ENCODE peak calls at places on chromosomes 7 and 10, in five cellular contexts. C, I, Z, S and B are unnamed samples.

GRCh38 chr10:34681933-34682332 is 133.2 kb downstream of the PARD3 start:
- DNase-seq in C (no peak), I (no peak), Z (no peak), S (no peak), B (no peak)

GRCh38 chr10:50226610-50227009 is 24.7 kb downstream of the ASAH2 start:
- DNase-seq in C (no peak), I (no peak), Z (no peak), S (no peak), B (no peak)

GRCh38 chr10:130470973-130471372 is 334.8 kb downstream of the GLRX3 start:
- DNase-seq in C (no peak), I (no peak), Z (no peak), S (no peak), B (no peak)

GRCh38 chr10:88966785-88967184 is 14.2 kb upstream of the ACTA2 start:
- DNase-seq in C (no peak), I (no peak), Z (no peak), S (no peak), B (no peak)

GRCh38 chr7:101207459-101207858 is 6.6 kb upstream of the MOGAT3 start:
- DNase-seq in C (no peak), I (no peak), Z (no peak), S (no peak), B (no peak)

GRCh38 chr10:58857251-58857650 is 319.2 kb upstream of the PHYHIPL start:
- DNase-seq in C (no peak), I (no peak), Z (no peak), S (no peak), B (no peak)

GRCh38 chr10:21525367-21526183 is at the start of gene SKIDA1:
- DNase-seq in C (peak; percentile 50), I (peak; percentile 88), Z (peak; percentile 65), S (peak; percentile 84), B (peak; percentile 88)

GRCh38 chr7:148858489-148858888 is 25.6 kb downstream of the EZH2 start:
- DNase-seq in C (no peak), I (no peak), Z (no peak), S (no peak), B (no peak)

GRCh38 chr10:130550952-130551674 is 414.9 kb downstream of the GLRX3 start:
- DNase-seq in C (no peak), I (no peak), Z (no peak), S (no peak), B (no peak)

GRCh38 chr7:132825932-132826480 is 249.7 kb upstream of the PLXNA4 start:
- DNase-seq in C (no peak), I (no peak), Z (no peak), S (no peak), B (no peak)

GRCh38 chr7:7944619-7945282 is 23.8 kb upstream of the GLCCI1 start:
- DNase-seq in C (peak; percentile 33), I (no peak), Z (no peak), S (peak; percentile 76), B (peak; percentile 37)